ENCODE peak calls at places on chromosomes 3 and 15, in six cellular contexts. H is left lung; Q is tibial nerve; R is left ventricle myocardium inferior; E is HepG2; K is CD4-positive, alpha-beta memory T cell. T is an unnamed sample.
A peak's percentile ranks its signal among the peaks of the same experiment; 100 is the strongest.

GRCh38 chr3:159059395-159059794 is 257.5 kb downstream of the MFSD1 start:
- DNase-seq in Q (no peak), E (no peak), H (no peak), R (no peak), K (no peak), T (no peak)

GRCh38 chr3:184380210-184380626 is 364 bp downstream of the CHRD start:
- DNase-seq in Q (peak; percentile 41), E (peak; percentile 21), K (no peak), H (peak; percentile 88), R (peak; percentile 72), T (no peak)

GRCh38 chr3:71441217-71441924 is 142.2 kb downstream of the FOXP1 start:
- DNase-seq in K (no peak), H (no peak), Q (no peak), R (peak; percentile 36), E (no peak), T (no peak)

GRCh38 chr15:61621146-61621545 is 392.0 kb upstream of the RORA start:
- DNase-seq in Q (no peak), H (no peak), K (no peak), R (no peak), E (peak; percentile 6), T (no peak)

GRCh38 chr3:113626513-113627371 is 69.7 kb downstream of the USF3 start:
- DNase-seq in E (peak; percentile 61), R (peak; percentile 42), H (no peak), Q (peak; percentile 61), K (no peak), T (no peak)

GRCh38 chr3:9698293-9698692 is 5.3 kb upstream of the CPNE9 start:
- DNase-seq in K (no peak), E (no peak), Q (no peak), H (no peak), R (no peak), T (no peak)

GRCh38 chr15:26453914-26454313 is 319.0 kb downstream of the GABRB3 start:
- DNase-seq in E (no peak), Q (no peak), R (no peak), K (no peak), H (no peak), T (no peak)

GRCh38 chr3:36729204-36730056 is 34.9 kb downstream of the DCLK3 start:
- DNase-seq in H (no peak), R (no peak), Q (no peak), K (no peak), E (peak; percentile 34), T (no peak)

GRCh38 chr3:170429050-170429449 is 10.4 kb downstream of the CLDN11 start:
- DNase-seq in E (peak; percentile 74), Q (no peak), R (no peak), K (no peak), H (no peak), T (no peak)

GRCh38 chr15:65399001-65399706 is 21.4 kb upstream of the IGDCC3 start:
- DNase-seq in Q (no peak), K (no peak), E (no peak), H (no peak), R (no peak), T (no peak)

GRCh38 chr15:91908401-91908800 is 54.9 kb downstream of the SLCO3A1 start:
- DNase-seq in Q (no peak), E (no peak), H (no peak), K (no peak), R (no peak), T (no peak)

GRCh38 chr3:143608966-143609365 is 239.3 kb downstream of the SLC9A9 start:
- DNase-seq in Q (no peak), H (no peak), K (no peak), E (no peak), R (no peak), T (no peak)

GRCh38 chr3:49013738-49014660 is 4.4 kb downstream of the DALRD3 start:
- DNase-seq in H (no peak), R (no peak), Q (no peak), E (peak; percentile 59), K (peak; percentile 59), T (no peak)

GRCh38 chr3:111926266-111926676 is 52.6 kb upstream of the ABHD10 start:
- DNase-seq in E (no peak), H (no peak), K (no peak), Q (no peak), R (no peak), T (no peak)

GRCh38 chr3:129161860-129162271 is 1.0 kb upstream of the ISY1 start:
- DNase-seq in K (peak; percentile 56), E (peak; percentile 18), H (no peak), Q (no peak), R (no peak), T (peak; percentile 12)

GRCh38 chr3:39910828-39911464 is 101.5 kb downstream of the MYRIP start:
- DNase-seq in Q (no peak), E (peak; percentile 86), H (no peak), K (no peak), R (no peak), T (no peak)

GRCh38 chr3:71309342-71309741 is 274.2 kb downstream of the FOXP1 start:
- DNase-seq in H (no peak), R (no peak), K (no peak), E (no peak), Q (no peak), T (no peak)

GRCh38 chr15:69388259-69388658 is 25.9 kb upstream of the KIF23 start:
- DNase-seq in R (no peak), K (no peak), H (no peak), E (no peak), Q (no peak), T (no peak)

GRCh38 chr3:33941804-33942203 is 143.4 kb downstream of the PDCD6IP start:
- DNase-seq in R (no peak), E (no peak), K (no peak), Q (no peak), H (no peak), T (no peak)

GRCh38 chr3:33949074-33949473 is 150.6 kb downstream of the PDCD6IP start:
- DNase-seq in H (no peak), R (no peak), E (no peak), K (no peak), Q (no peak), T (no peak)

GRCh38 chr3:33942483-33943150 is 144.2 kb downstream of the PDCD6IP start:
- DNase-seq in K (no peak), Q (no peak), H (no peak), R (no peak), E (no peak), T (no peak)

GRCh38 chr3:33943277-33943676 is 144.8 kb downstream of the PDCD6IP start:
- DNase-seq in E (no peak), H (no peak), R (no peak), Q (no peak), K (no peak), T (no peak)

GRCh38 chr3:33947272-33948195 is 149.1 kb downstream of the PDCD6IP start:
- DNase-seq in R (no peak), K (no peak), Q (no peak), H (no peak), E (no peak), T (no peak)
- H3K9me3 ChIP-seq in R (no peaks in the 10 kb centered on the region), K (no peaks in the 10 kb centered on the region), Q (no peaks in the 10 kb centered on the region), H (no peaks in the 10 kb centered on the region), E (no peaks in the 10 kb centered on the region), T (no peaks in the 10 kb centered on the region)

GRCh38 chr3:44721231-44722102 is 8.0 kb upstream of the ZNF501 start:
- DNase-seq in K (no peak), H (no peak), Q (no peak), E (no peak), R (no peak), T (no peak)
- H3K9me3 ChIP-seq in K (peaks cover 18% of the 10 kb centered on the region), H (peaks cover 100% of the 10 kb centered on the region), Q (peaks cover 100% of the 10 kb centered on the region), E (peaks cover 78% of the 10 kb centered on the region), R (peaks cover 100% of the 10 kb centered on the region), T (peaks cover 51% of the 10 kb centered on the region)

GRCh38 chr3:17581421-17582080 is 160.9 kb downstream of the TBC1D5 start:
- DNase-seq in H (no peak), K (no peak), E (no peak), R (no peak), Q (no peak), T (no peak)

GRCh38 chr3:17584066-17584465 is 158.4 kb downstream of the TBC1D5 start:
- DNase-seq in Q (no peak), H (no peak), K (no peak), E (no peak), R (no peak), T (no peak)

GRCh38 chr3:17585561-17586325 is 156.7 kb downstream of the TBC1D5 start:
- DNase-seq in K (no peak), Q (no peak), R (no peak), H (no peak), E (no peak), T (no peak)

GRCh38 chr3:17580901-17581300 is 161.5 kb downstream of the TBC1D5 start:
- DNase-seq in R (no peak), K (no peak), H (no peak), Q (no peak), E (no peak), T (no peak)

GRCh38 chr3:17583530-17583929 is 158.9 kb downstream of the TBC1D5 start:
- DNase-seq in Q (no peak), E (no peak), H (no peak), K (peak; percentile 22), R (no peak), T (no peak)
- H3K9me3 ChIP-seq in Q (no peaks in the 10 kb centered on the region), E (no peaks in the 10 kb centered on the region), H (no peaks in the 10 kb centered on the region), K (no peaks in the 10 kb centered on the region), R (no peaks in the 10 kb centered on the region), T (no peaks in the 10 kb centered on the region)

DNA sequence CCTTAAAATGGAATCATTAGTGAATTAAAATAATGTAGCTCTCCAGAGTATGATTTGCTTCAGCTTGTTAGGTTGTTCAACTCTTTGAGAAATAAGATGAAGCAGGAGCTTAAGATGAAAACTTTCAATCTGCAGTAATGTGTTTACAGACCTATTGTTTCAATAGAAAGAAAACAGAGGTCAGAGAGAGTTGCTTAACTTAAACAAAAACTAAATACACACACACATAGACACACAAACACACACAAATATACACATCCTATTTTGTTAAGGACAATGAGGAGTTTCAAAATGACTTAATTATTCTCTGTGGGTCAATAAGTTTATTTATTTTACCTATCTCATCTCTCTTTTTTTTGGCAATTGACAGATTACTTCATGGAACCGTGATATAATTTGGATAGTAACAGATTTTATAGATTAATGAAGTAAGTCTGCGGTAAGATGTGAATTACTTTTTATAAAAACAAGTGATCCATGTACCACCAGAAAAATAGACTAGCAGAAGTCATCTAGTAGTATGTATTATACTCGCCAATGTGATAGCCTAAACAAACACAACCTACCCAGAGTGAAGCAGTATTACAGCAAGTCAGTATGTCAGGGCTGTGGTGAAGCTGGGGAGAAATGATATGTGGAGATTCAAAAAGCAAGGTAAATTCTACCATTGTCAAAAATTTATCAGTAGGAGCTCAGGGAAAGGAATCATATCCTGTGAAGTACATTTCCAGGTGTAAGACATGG is 76.7 kb upstream of the DCBLD2 start:
- DNase-seq in R (no peak), E (no peak), H (no peak), Q (no peak), K (no peak), T (no peak)
- H3K9me3 ChIP-seq in R (no peaks in the 10 kb centered on the region), E (no peaks in the 10 kb centered on the region), H (no peaks in the 10 kb centered on the region), Q (no peaks in the 10 kb centered on the region), K (no peaks in the 10 kb centered on the region), T (no peaks in the 10 kb centered on the region)

DNA sequence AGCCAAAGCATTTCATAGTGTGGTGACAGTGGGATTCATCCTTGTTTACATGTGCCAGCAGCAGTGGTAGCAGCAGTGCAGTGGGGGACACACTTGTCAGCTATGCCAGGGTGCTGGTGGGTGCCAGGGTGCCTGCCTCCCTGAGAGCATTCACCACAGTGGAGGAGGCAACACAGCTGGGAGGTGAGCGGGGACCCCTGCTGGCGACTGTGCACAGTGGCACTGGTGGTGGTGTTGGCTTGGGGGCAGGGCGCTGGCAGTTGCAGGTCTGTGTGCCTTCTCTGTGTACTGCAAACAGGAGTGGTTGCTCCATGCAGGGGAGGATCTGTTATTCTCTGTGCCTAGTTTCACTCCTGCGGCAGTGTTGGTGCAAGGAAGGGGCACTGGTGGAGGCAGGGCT is 41.2 kb downstream of the CEP63 start:
- DNase-seq in E (peak; percentile 16), Q (no peak), K (no peak), R (no peak), H (peak; percentile 77), T (no peak)
- H3K9me3 ChIP-seq in E (peaks cover 36% of the 10 kb centered on the region), Q (peaks cover 45% of the 10 kb centered on the region), K (no peaks in the 10 kb centered on the region), R (peaks cover 43% of the 10 kb centered on the region), H (peaks cover 37% of the 10 kb centered on the region), T (no peaks in the 10 kb centered on the region)